ENCODE peak calls at places on chromosomes 3 and 15, in ten cellular contexts. One of them, this sample, is unnamed.

GRCh38 chr3:158792709-158793108 is 9.1 kb upstream of the MFSD1 start:
- DNase-seq in NCI-H1930: no peak
- DNase-seq in endodermal cell: no peak
- DNase-seq in HCEC 1CT: peak
- DNase-seq in posterior vena cava: no peak
- DNase-seq in stimulated activated CD8-positive, alpha-beta memory T cell treated with anti-CD3 and anti-CD28 coated beads, Interleukin-15, amount 100 ng/mL, for 4 hours: no peak
- DNase-seq in activated T-helper 1 cell treated with anti-CD3 and anti-CD28 coated beads, Interleukin-2, amount 50 U/mL, for 16 hours: no peak
- DNase-seq in activated naive CD4-positive, alpha-beta T cell: no peak
- DNase-seq in Calu3: no peak
- DNase-seq in fibroblast of pulmonary artery: peak
- DNase-seq in this sample: no peak

GRCh38 chr15:27339138-27339537 is 368.2 kb downstream of the GABRG3 start:
- DNase-seq in NCI-H1930: no peak
- DNase-seq in endodermal cell: no peak
- DNase-seq in HCEC 1CT: no peak
- DNase-seq in posterior vena cava: no peak
- DNase-seq in stimulated activated CD8-positive, alpha-beta memory T cell treated with anti-CD3 and anti-CD28 coated beads, Interleukin-15, amount 100 ng/mL, for 4 hours: no peak
- DNase-seq in activated T-helper 1 cell treated with anti-CD3 and anti-CD28 coated beads, Interleukin-2, amount 50 U/mL, for 16 hours: no peak
- DNase-seq in activated naive CD4-positive, alpha-beta T cell: no peak
- DNase-seq in Calu3: no peak
- DNase-seq in fibroblast of pulmonary artery: no peak
- DNase-seq in this sample: no peak

GRCh38 chr15:66820474-66821258 is 118.6 kb downstream of the SMAD6 start:
- DNase-seq in NCI-H1930: no peak
- DNase-seq in endodermal cell: peak
- DNase-seq in HCEC 1CT: no peak
- DNase-seq in posterior vena cava: no peak
- DNase-seq in stimulated activated CD8-positive, alpha-beta memory T cell treated with anti-CD3 and anti-CD28 coated beads, Interleukin-15, amount 100 ng/mL, for 4 hours: no peak
- DNase-seq in activated T-helper 1 cell treated with anti-CD3 and anti-CD28 coated beads, Interleukin-2, amount 50 U/mL, for 16 hours: no peak
- DNase-seq in activated naive CD4-positive, alpha-beta T cell: no peak
- DNase-seq in Calu3: no peak
- DNase-seq in fibroblast of pulmonary artery: no peak
- DNase-seq in this sample: no peak

GRCh38 chr3:15601399-15602145 is at the start of the genes BTD and HACL1:
- DNase-seq in NCI-H1930: no peak
- DNase-seq in endodermal cell: peak
- DNase-seq in HCEC 1CT: peak
- DNase-seq in posterior vena cava: peak
- DNase-seq in stimulated activated CD8-positive, alpha-beta memory T cell treated with anti-CD3 and anti-CD28 coated beads, Interleukin-15, amount 100 ng/mL, for 4 hours: peak
- DNase-seq in activated T-helper 1 cell treated with anti-CD3 and anti-CD28 coated beads, Interleukin-2, amount 50 U/mL, for 16 hours: peak
- DNase-seq in activated naive CD4-positive, alpha-beta T cell: no peak
- DNase-seq in Calu3: peak
- DNase-seq in fibroblast of pulmonary artery: peak
- DNase-seq in this sample: peak

GRCh38 chr3:157807286-157807685 is 298.9 kb downstream of the SHOX2 start:
- DNase-seq in NCI-H1930: no peak
- DNase-seq in endodermal cell: no peak
- DNase-seq in HCEC 1CT: peak
- DNase-seq in posterior vena cava: no peak
- DNase-seq in stimulated activated CD8-positive, alpha-beta memory T cell treated with anti-CD3 and anti-CD28 coated beads, Interleukin-15, amount 100 ng/mL, for 4 hours: no peak
- DNase-seq in activated T-helper 1 cell treated with anti-CD3 and anti-CD28 coated beads, Interleukin-2, amount 50 U/mL, for 16 hours: no peak
- DNase-seq in activated naive CD4-positive, alpha-beta T cell: no peak
- DNase-seq in Calu3: no peak
- DNase-seq in fibroblast of pulmonary artery: no peak
- DNase-seq in this sample: no peak

GRCh38 chr3:119211193-119211592 is 29.5 kb downstream of the B4GALT4 start:
- DNase-seq in NCI-H1930: no peak
- DNase-seq in endodermal cell: peak
- DNase-seq in HCEC 1CT: no peak
- DNase-seq in posterior vena cava: no peak
- DNase-seq in stimulated activated CD8-positive, alpha-beta memory T cell treated with anti-CD3 and anti-CD28 coated beads, Interleukin-15, amount 100 ng/mL, for 4 hours: no peak
- DNase-seq in activated T-helper 1 cell treated with anti-CD3 and anti-CD28 coated beads, Interleukin-2, amount 50 U/mL, for 16 hours: no peak
- DNase-seq in activated naive CD4-positive, alpha-beta T cell: no peak
- DNase-seq in Calu3: peak
- DNase-seq in fibroblast of pulmonary artery: no peak
- DNase-seq in this sample: no peak

GRCh38 chr3:128151758-128152274 is 1.5 kb upstream of the EEFSEC start:
- DNase-seq in NCI-H1930: no peak
- DNase-seq in endodermal cell: no peak
- DNase-seq in HCEC 1CT: no peak
- DNase-seq in posterior vena cava: no peak
- DNase-seq in stimulated activated CD8-positive, alpha-beta memory T cell treated with anti-CD3 and anti-CD28 coated beads, Interleukin-15, amount 100 ng/mL, for 4 hours: no peak
- DNase-seq in activated T-helper 1 cell treated with anti-CD3 and anti-CD28 coated beads, Interleukin-2, amount 50 U/mL, for 16 hours: no peak
- DNase-seq in activated naive CD4-positive, alpha-beta T cell: no peak
- DNase-seq in Calu3: no peak
- DNase-seq in fibroblast of pulmonary artery: no peak
- DNase-seq in this sample: no peak

GRCh38 chr3:53187430-53187829 is 26.4 kb downstream of the PRKCD start:
- DNase-seq in NCI-H1930: no peak
- DNase-seq in endodermal cell: no peak
- DNase-seq in HCEC 1CT: no peak
- DNase-seq in posterior vena cava: no peak
- DNase-seq in stimulated activated CD8-positive, alpha-beta memory T cell treated with anti-CD3 and anti-CD28 coated beads, Interleukin-15, amount 100 ng/mL, for 4 hours: no peak
- DNase-seq in activated T-helper 1 cell treated with anti-CD3 and anti-CD28 coated beads, Interleukin-2, amount 50 U/mL, for 16 hours: no peak
- DNase-seq in activated naive CD4-positive, alpha-beta T cell: no peak
- DNase-seq in Calu3: no peak
- DNase-seq in fibroblast of pulmonary artery: no peak
- DNase-seq in this sample: no peak

GRCh38 chr15:99408236-99409096 is 157.2 kb downstream of the LRRC28 start:
- DNase-seq in NCI-H1930: no peak
- DNase-seq in endodermal cell: no peak
- DNase-seq in HCEC 1CT: no peak
- DNase-seq in posterior vena cava: peak
- DNase-seq in stimulated activated CD8-positive, alpha-beta memory T cell treated with anti-CD3 and anti-CD28 coated beads, Interleukin-15, amount 100 ng/mL, for 4 hours: no peak
- DNase-seq in activated T-helper 1 cell treated with anti-CD3 and anti-CD28 coated beads, Interleukin-2, amount 50 U/mL, for 16 hours: no peak
- DNase-seq in activated naive CD4-positive, alpha-beta T cell: no peak
- DNase-seq in Calu3: no peak
- DNase-seq in fibroblast of pulmonary artery: peak
- DNase-seq in this sample: no peak

GRCh38 chr15:70063992-70064379 is 33.7 kb downstream of the TLE3 start:
- DNase-seq in NCI-H1930: no peak
- DNase-seq in endodermal cell: no peak
- DNase-seq in HCEC 1CT: no peak
- DNase-seq in posterior vena cava: peak
- DNase-seq in stimulated activated CD8-positive, alpha-beta memory T cell treated with anti-CD3 and anti-CD28 coated beads, Interleukin-15, amount 100 ng/mL, for 4 hours: no peak
- DNase-seq in activated T-helper 1 cell treated with anti-CD3 and anti-CD28 coated beads, Interleukin-2, amount 50 U/mL, for 16 hours: no peak
- DNase-seq in activated naive CD4-positive, alpha-beta T cell: no peak
- DNase-seq in Calu3: no peak
- DNase-seq in fibroblast of pulmonary artery: no peak
- DNase-seq in this sample: no peak

GRCh38 chr3:59366218-59366617 is 316.4 kb upstream of the CFAP20DC start:
- DNase-seq in NCI-H1930: no peak
- DNase-seq in endodermal cell: no peak
- DNase-seq in HCEC 1CT: no peak
- DNase-seq in posterior vena cava: no peak
- DNase-seq in stimulated activated CD8-positive, alpha-beta memory T cell treated with anti-CD3 and anti-CD28 coated beads, Interleukin-15, amount 100 ng/mL, for 4 hours: no peak
- DNase-seq in activated T-helper 1 cell treated with anti-CD3 and anti-CD28 coated beads, Interleukin-2, amount 50 U/mL, for 16 hours: no peak
- DNase-seq in activated naive CD4-positive, alpha-beta T cell: no peak
- DNase-seq in Calu3: no peak
- DNase-seq in fibroblast of pulmonary artery: no peak
- DNase-seq in this sample: no peak

GRCh38 chr15:86915811-86916331 is 836.2 kb downstream of the AGBL1 start:
- DNase-seq in NCI-H1930: no peak
- DNase-seq in endodermal cell: peak
- DNase-seq in HCEC 1CT: no peak
- DNase-seq in posterior vena cava: no peak
- DNase-seq in stimulated activated CD8-positive, alpha-beta memory T cell treated with anti-CD3 and anti-CD28 coated beads, Interleukin-15, amount 100 ng/mL, for 4 hours: no peak
- DNase-seq in activated T-helper 1 cell treated with anti-CD3 and anti-CD28 coated beads, Interleukin-2, amount 50 U/mL, for 16 hours: no peak
- DNase-seq in activated naive CD4-positive, alpha-beta T cell: no peak
- DNase-seq in Calu3: peak
- DNase-seq in fibroblast of pulmonary artery: peak
- DNase-seq in this sample: no peak

GRCh38 chr3:123648696-123649405 is 64.0 kb upstream of the HACD2 start:
- DNase-seq in NCI-H1930: no peak
- DNase-seq in endodermal cell: no peak
- DNase-seq in HCEC 1CT: no peak
- DNase-seq in posterior vena cava: no peak
- DNase-seq in stimulated activated CD8-positive, alpha-beta memory T cell treated with anti-CD3 and anti-CD28 coated beads, Interleukin-15, amount 100 ng/mL, for 4 hours: no peak
- DNase-seq in activated T-helper 1 cell treated with anti-CD3 and anti-CD28 coated beads, Interleukin-2, amount 50 U/mL, for 16 hours: no peak
- DNase-seq in activated naive CD4-positive, alpha-beta T cell: no peak
- DNase-seq in Calu3: no peak
- DNase-seq in fibroblast of pulmonary artery: no peak
- DNase-seq in this sample: no peak

GRCh38 chr3:195270350-195271115 is 426 bp downstream of the XXYLT1 start:
- DNase-seq in NCI-H1930: peak
- DNase-seq in endodermal cell: peak
- DNase-seq in HCEC 1CT: peak
- DNase-seq in posterior vena cava: peak
- DNase-seq in stimulated activated CD8-positive, alpha-beta memory T cell treated with anti-CD3 and anti-CD28 coated beads, Interleukin-15, amount 100 ng/mL, for 4 hours: peak
- DNase-seq in activated T-helper 1 cell treated with anti-CD3 and anti-CD28 coated beads, Interleukin-2, amount 50 U/mL, for 16 hours: peak
- DNase-seq in activated naive CD4-positive, alpha-beta T cell: peak
- DNase-seq in Calu3: peak
- DNase-seq in fibroblast of pulmonary artery: peak
- DNase-seq in this sample: no peak

GRCh38 chr3:193840111-193840641 is 247.2 kb downstream of the OPA1 start:
- DNase-seq in NCI-H1930: no peak
- DNase-seq in endodermal cell: no peak
- DNase-seq in HCEC 1CT: no peak
- DNase-seq in posterior vena cava: no peak
- DNase-seq in stimulated activated CD8-positive, alpha-beta memory T cell treated with anti-CD3 and anti-CD28 coated beads, Interleukin-15, amount 100 ng/mL, for 4 hours: no peak
- DNase-seq in activated T-helper 1 cell treated with anti-CD3 and anti-CD28 coated beads, Interleukin-2, amount 50 U/mL, for 16 hours: no peak
- DNase-seq in activated naive CD4-positive, alpha-beta T cell: no peak
- DNase-seq in Calu3: no peak
- DNase-seq in fibroblast of pulmonary artery: no peak
- DNase-seq in this sample: no peak